ENCODE peak calls at places on chromosomes 7 and 10, in ten cellular contexts. One of them, this sample, is unnamed.

GRCh38 chr10:101065479-101066145 is 3.8 kb downstream of the KAZALD1 start:
- DNase-seq in activated CD8-positive, alpha-beta memory T cell treated with anti-CD3 and anti-CD28 coated beads for 1 hour: no peak
- DNase-seq in GM03348: peak; percentile 76
- DNase-seq in myocyte: no peak
- DNase-seq in astrocyte of the hippocampus: no peak
- DNase-seq in GOT3: no peak
- DNase-seq in LoVo: no peak
- DNase-seq in NCI-H1417: no peak
- DNase-seq in ACHN: no peak
- DNase-seq in fibroblast of lung: peak; percentile 75
- DNase-seq in this sample: no peak

GRCh38 chr10:93115661-93116383 is 42.1 kb downstream of the CYP26A1 start:
- DNase-seq in activated CD8-positive, alpha-beta memory T cell treated with anti-CD3 and anti-CD28 coated beads for 1 hour: peak; percentile 54
- DNase-seq in GM03348: peak; percentile 53
- DNase-seq in myocyte: peak; percentile 43
- DNase-seq in astrocyte of the hippocampus: peak; percentile 59
- DNase-seq in GOT3: no peak
- DNase-seq in LoVo: peak; percentile 34
- DNase-seq in NCI-H1417: no peak
- DNase-seq in ACHN: peak; percentile 68
- DNase-seq in fibroblast of lung: peak; percentile 54
- DNase-seq in this sample: peak; percentile 76

GRCh38 chr7:99047526-99048077 is 96.3 kb downstream of the SMURF1 start:
- DNase-seq in activated CD8-positive, alpha-beta memory T cell treated with anti-CD3 and anti-CD28 coated beads for 1 hour: no peak
- DNase-seq in GM03348: no peak
- DNase-seq in myocyte: no peak
- DNase-seq in astrocyte of the hippocampus: no peak
- DNase-seq in GOT3: no peak
- DNase-seq in LoVo: no peak
- DNase-seq in NCI-H1417: no peak
- DNase-seq in ACHN: no peak
- DNase-seq in fibroblast of lung: no peak
- DNase-seq in this sample: no peak

GRCh38 chr10:35079763-35080162 is 10.4 kb downstream of the CUL2 start:
- DNase-seq in activated CD8-positive, alpha-beta memory T cell treated with anti-CD3 and anti-CD28 coated beads for 1 hour: no peak
- DNase-seq in GM03348: peak; percentile 77
- DNase-seq in myocyte: peak; percentile 58
- DNase-seq in astrocyte of the hippocampus: peak; percentile 28
- DNase-seq in GOT3: no peak
- DNase-seq in LoVo: no peak
- DNase-seq in NCI-H1417: no peak
- DNase-seq in ACHN: peak; percentile 67
- DNase-seq in fibroblast of lung: peak; percentile 59
- DNase-seq in this sample: no peak

GRCh38 chr10:62394556-62395018 is 20.4 kb downstream of the ZNF365 start:
- DNase-seq in activated CD8-positive, alpha-beta memory T cell treated with anti-CD3 and anti-CD28 coated beads for 1 hour: no peak
- DNase-seq in GM03348: no peak
- DNase-seq in myocyte: no peak
- DNase-seq in astrocyte of the hippocampus: no peak
- DNase-seq in GOT3: no peak
- DNase-seq in LoVo: no peak
- DNase-seq in NCI-H1417: no peak
- DNase-seq in ACHN: no peak
- DNase-seq in fibroblast of lung: no peak
- DNase-seq in this sample: no peak

GRCh38 chr10:86828145-86828544 is 71.7 kb downstream of the BMPR1A start:
- DNase-seq in activated CD8-positive, alpha-beta memory T cell treated with anti-CD3 and anti-CD28 coated beads for 1 hour: no peak
- DNase-seq in GM03348: no peak
- DNase-seq in myocyte: no peak
- DNase-seq in astrocyte of the hippocampus: no peak
- DNase-seq in GOT3: no peak
- DNase-seq in LoVo: no peak
- DNase-seq in NCI-H1417: no peak
- DNase-seq in ACHN: no peak
- DNase-seq in fibroblast of lung: no peak
- DNase-seq in this sample: no peak

GRCh38 chr7:151704969-151705743 is 171.8 kb downstream of the PRKAG2 start:
- DNase-seq in activated CD8-positive, alpha-beta memory T cell treated with anti-CD3 and anti-CD28 coated beads for 1 hour: no peak
- DNase-seq in GM03348: peak; percentile 28
- DNase-seq in myocyte: no peak
- DNase-seq in astrocyte of the hippocampus: no peak
- DNase-seq in GOT3: no peak
- DNase-seq in LoVo: no peak
- DNase-seq in NCI-H1417: no peak
- DNase-seq in ACHN: no peak
- DNase-seq in fibroblast of lung: no peak
- DNase-seq in this sample: no peak

GRCh38 chr7:117505238-117505637 is 25.4 kb downstream of the CFTR start:
- DNase-seq in activated CD8-positive, alpha-beta memory T cell treated with anti-CD3 and anti-CD28 coated beads for 1 hour: no peak
- DNase-seq in GM03348: no peak
- DNase-seq in myocyte: no peak
- DNase-seq in astrocyte of the hippocampus: no peak
- DNase-seq in GOT3: no peak
- DNase-seq in LoVo: no peak
- DNase-seq in NCI-H1417: no peak
- DNase-seq in ACHN: no peak
- DNase-seq in fibroblast of lung: no peak
- DNase-seq in this sample: no peak

GRCh38 chr10:107425844-107426553 is 261.5 kb upstream of the SORCS1 start:
- DNase-seq in activated CD8-positive, alpha-beta memory T cell treated with anti-CD3 and anti-CD28 coated beads for 1 hour: no peak
- DNase-seq in GM03348: no peak
- DNase-seq in myocyte: no peak
- DNase-seq in astrocyte of the hippocampus: no peak
- DNase-seq in GOT3: no peak
- DNase-seq in LoVo: no peak
- DNase-seq in NCI-H1417: no peak
- DNase-seq in ACHN: peak; percentile 33
- DNase-seq in fibroblast of lung: no peak
- DNase-seq in this sample: no peak

GRCh38 chr7:143936087-143937009 is 1.3 kb downstream of the OR2F2 start:
- DNase-seq in activated CD8-positive, alpha-beta memory T cell treated with anti-CD3 and anti-CD28 coated beads for 1 hour: no peak
- DNase-seq in GM03348: peak; percentile 81
- DNase-seq in myocyte: peak; percentile 64
- DNase-seq in astrocyte of the hippocampus: peak; percentile 9
- DNase-seq in GOT3: no peak
- DNase-seq in LoVo: no peak
- DNase-seq in NCI-H1417: no peak
- DNase-seq in ACHN: no peak
- DNase-seq in fibroblast of lung: peak; percentile 80
- DNase-seq in this sample: no peak